ENCODE peak calls at places on chromosomes 4 and X, in ten cellular contexts. One of them, this sample, is unnamed.

GRCh38 chr4:105305019-105305836 is 158.6 kb downstream of the TET2 start:
- DNase-seq in A549: no peak
- DNase-seq in pancreas: no peak
- DNase-seq in heart right ventricle: no peak
- DNase-seq in coronary artery: no peak
- DNase-seq in fibroblast of lung: no peak
- DNase-seq in IMR-90: no peak
- DNase-seq in spleen: no peak
- DNase-seq in mesenchymal stem cell: no peak
- DNase-seq in Karpas-422: no peak
- DNase-seq in this sample: no peak

GRCh38 chr4:73068496-73069337 is 799 bp downstream of the COX18 start:
- DNase-seq in fibroblast of lung: peak
- DNase-seq in heart right ventricle: no peak
- DNase-seq in pancreas: peak
- DNase-seq in A549: peak
- DNase-seq in IMR-90: peak
- DNase-seq in mesenchymal stem cell: peak
- DNase-seq in Karpas-422: peak
- DNase-seq in coronary artery: no peak
- DNase-seq in spleen: no peak
- DNase-seq in this sample: no peak

GRCh38 chr4:38117614-38118013 is 157.4 kb downstream of the PTTG2 start:
- DNase-seq in coronary artery: no peak
- DNase-seq in pancreas: no peak
- DNase-seq in heart right ventricle: no peak
- DNase-seq in mesenchymal stem cell: no peak
- DNase-seq in Karpas-422: no peak
- DNase-seq in A549: no peak
- DNase-seq in fibroblast of lung: no peak
- DNase-seq in spleen: no peak
- DNase-seq in IMR-90: no peak
- DNase-seq in this sample: no peak

GRCh38 chr4:56424176-56424575 is 11.2 kb downstream of the PPAT start:
- DNase-seq in heart right ventricle: no peak
- DNase-seq in coronary artery: no peak
- DNase-seq in spleen: no peak
- DNase-seq in pancreas: no peak
- DNase-seq in IMR-90: no peak
- DNase-seq in mesenchymal stem cell: no peak
- DNase-seq in fibroblast of lung: no peak
- DNase-seq in Karpas-422: no peak
- DNase-seq in A549: no peak
- DNase-seq in this sample: no peak

GRCh38 chrX:149198980-149199732 is 305.9 kb downstream of the IDS start:
- DNase-seq in coronary artery: no peak
- DNase-seq in pancreas: no peak
- DNase-seq in A549: no peak
- DNase-seq in heart right ventricle: no peak
- DNase-seq in mesenchymal stem cell: no peak
- DNase-seq in fibroblast of lung: no peak
- DNase-seq in spleen: no peak
- DNase-seq in Karpas-422: no peak
- DNase-seq in IMR-90: no peak
- DNase-seq in this sample: no peak

GRCh38 chrX:78029663-78030062 is 60.2 kb upstream of the PGAM4 start:
- DNase-seq in coronary artery: no peak
- DNase-seq in heart right ventricle: peak
- DNase-seq in Karpas-422: peak
- DNase-seq in spleen: no peak
- DNase-seq in pancreas: no peak
- DNase-seq in A549: peak
- DNase-seq in IMR-90: peak
- DNase-seq in fibroblast of lung: peak
- DNase-seq in mesenchymal stem cell: no peak
- DNase-seq in this sample: peak

GRCh38 chrX:83508006-83508405 is at the start of gene POU3F4:
- DNase-seq in fibroblast of lung: peak
- DNase-seq in A549: no peak
- DNase-seq in Karpas-422: no peak
- DNase-seq in coronary artery: no peak
- DNase-seq in spleen: no peak
- DNase-seq in heart right ventricle: no peak
- DNase-seq in mesenchymal stem cell: no peak
- DNase-seq in pancreas: peak
- DNase-seq in IMR-90: no peak
- DNase-seq in this sample: no peak

GRCh38 chr4:175971393-175972179 is 94.1 kb upstream of the WDR17 start:
- DNase-seq in pancreas: no peak
- DNase-seq in spleen: no peak
- DNase-seq in A549: no peak
- DNase-seq in mesenchymal stem cell: no peak
- DNase-seq in IMR-90: no peak
- DNase-seq in fibroblast of lung: peak
- DNase-seq in coronary artery: no peak
- DNase-seq in Karpas-422: no peak
- DNase-seq in heart right ventricle: no peak
- DNase-seq in this sample: no peak

GRCh38 chr4:5710962-5711478 is at the start of gene EVC:
- DNase-seq in IMR-90: peak
- DNase-seq in A549: peak
- DNase-seq in coronary artery: peak
- DNase-seq in pancreas: peak
- DNase-seq in fibroblast of lung: peak
- DNase-seq in heart right ventricle: peak
- DNase-seq in mesenchymal stem cell: peak
- DNase-seq in spleen: no peak
- DNase-seq in Karpas-422: no peak
- DNase-seq in this sample: peak

GRCh38 chr4:123443401-123444297 is 47.1 kb downstream of the SPRY1 start:
- DNase-seq in spleen: no peak
- DNase-seq in coronary artery: no peak
- DNase-seq in A549: no peak
- DNase-seq in pancreas: peak
- DNase-seq in Karpas-422: no peak
- DNase-seq in heart right ventricle: no peak
- DNase-seq in IMR-90: peak
- DNase-seq in mesenchymal stem cell: peak
- DNase-seq in fibroblast of lung: peak
- DNase-seq in this sample: no peak

GRCh38 chrX:68684291-68684918 is 36.9 kb downstream of the STARD8 start:
- DNase-seq in heart right ventricle: peak
- DNase-seq in A549: no peak
- DNase-seq in IMR-90: no peak
- DNase-seq in coronary artery: no peak
- DNase-seq in fibroblast of lung: no peak
- DNase-seq in Karpas-422: no peak
- DNase-seq in pancreas: peak
- DNase-seq in spleen: peak
- DNase-seq in mesenchymal stem cell: peak
- DNase-seq in this sample: peak

GRCh38 chr4:4876945-4877661 is 17.6 kb downstream of the MSX1 start:
- DNase-seq in spleen: no peak
- DNase-seq in coronary artery: no peak
- DNase-seq in heart right ventricle: no peak
- DNase-seq in mesenchymal stem cell: no peak
- DNase-seq in pancreas: no peak
- DNase-seq in A549: no peak
- DNase-seq in IMR-90: no peak
- DNase-seq in Karpas-422: no peak
- DNase-seq in fibroblast of lung: no peak
- DNase-seq in this sample: no peak

GRCh38 chrX:38717871-38718270 is 83.4 kb upstream of the MID1IP1 start:
- DNase-seq in fibroblast of lung: peak
- DNase-seq in Karpas-422: peak
- DNase-seq in pancreas: no peak
- DNase-seq in mesenchymal stem cell: peak
- DNase-seq in IMR-90: peak
- DNase-seq in A549: peak
- DNase-seq in coronary artery: no peak
- DNase-seq in spleen: no peak
- DNase-seq in heart right ventricle: no peak
- DNase-seq in this sample: no peak

GRCh38 chrX:46574941-46575381 is 1.4 kb downstream of the CHST7 start:
- DNase-seq in IMR-90: no peak
- DNase-seq in pancreas: no peak
- DNase-seq in heart right ventricle: no peak
- DNase-seq in A549: no peak
- DNase-seq in fibroblast of lung: peak
- DNase-seq in spleen: peak
- DNase-seq in Karpas-422: no peak
- DNase-seq in mesenchymal stem cell: no peak
- DNase-seq in coronary artery: no peak
- DNase-seq in this sample: peak

GRCh38 chrX:46573896-46574336 is 351 bp downstream of the CHST7 start:
- DNase-seq in fibroblast of lung: peak
- DNase-seq in pancreas: peak
- DNase-seq in Karpas-422: peak
- DNase-seq in IMR-90: peak
- DNase-seq in spleen: peak
- DNase-seq in heart right ventricle: peak
- DNase-seq in mesenchymal stem cell: peak
- DNase-seq in coronary artery: peak
- DNase-seq in A549: peak
- DNase-seq in this sample: peak

GRCh38 chrX:46572295-46572936 is 1.1 kb upstream of the CHST7 start:
- DNase-seq in Karpas-422: peak
- DNase-seq in IMR-90: no peak
- DNase-seq in pancreas: no peak
- DNase-seq in heart right ventricle: no peak
- DNase-seq in coronary artery: no peak
- DNase-seq in spleen: no peak
- DNase-seq in mesenchymal stem cell: no peak
- DNase-seq in fibroblast of lung: no peak
- DNase-seq in A549: no peak
- DNase-seq in this sample: no peak

GRCh38 chrX:46574337-46574940 is 874 bp downstream of the CHST7 start:
- DNase-seq in fibroblast of lung: peak
- DNase-seq in Karpas-422: no peak
- DNase-seq in A549: peak
- DNase-seq in IMR-90: no peak
- DNase-seq in pancreas: no peak
- DNase-seq in coronary artery: peak
- DNase-seq in spleen: no peak
- DNase-seq in heart right ventricle: no peak
- DNase-seq in mesenchymal stem cell: peak
- DNase-seq in this sample: no peak

GRCh38 chrX:46573331-46573895 is at the start of gene CHST7:
- DNase-seq in heart right ventricle: peak
- DNase-seq in IMR-90: peak
- DNase-seq in A549: peak
- DNase-seq in spleen: peak
- DNase-seq in fibroblast of lung: peak
- DNase-seq in pancreas: peak
- DNase-seq in coronary artery: peak
- DNase-seq in mesenchymal stem cell: peak
- DNase-seq in Karpas-422: peak
- DNase-seq in this sample: peak
- H3K27ac ChIP-seq in heart right ventricle: peak
- H3K27ac ChIP-seq in IMR-90: peak
- H3K27ac ChIP-seq in A549: peak
- H3K27ac ChIP-seq in spleen: peak
- H3K27ac ChIP-seq in fibroblast of lung: peak
- H3K27ac ChIP-seq in pancreas: no peak
- H3K27ac ChIP-seq in coronary artery: peak
- H3K27ac ChIP-seq in mesenchymal stem cell: peak
- H3K27ac ChIP-seq in Karpas-422: peak
- H3K27ac ChIP-seq in this sample: peak

DNA sequence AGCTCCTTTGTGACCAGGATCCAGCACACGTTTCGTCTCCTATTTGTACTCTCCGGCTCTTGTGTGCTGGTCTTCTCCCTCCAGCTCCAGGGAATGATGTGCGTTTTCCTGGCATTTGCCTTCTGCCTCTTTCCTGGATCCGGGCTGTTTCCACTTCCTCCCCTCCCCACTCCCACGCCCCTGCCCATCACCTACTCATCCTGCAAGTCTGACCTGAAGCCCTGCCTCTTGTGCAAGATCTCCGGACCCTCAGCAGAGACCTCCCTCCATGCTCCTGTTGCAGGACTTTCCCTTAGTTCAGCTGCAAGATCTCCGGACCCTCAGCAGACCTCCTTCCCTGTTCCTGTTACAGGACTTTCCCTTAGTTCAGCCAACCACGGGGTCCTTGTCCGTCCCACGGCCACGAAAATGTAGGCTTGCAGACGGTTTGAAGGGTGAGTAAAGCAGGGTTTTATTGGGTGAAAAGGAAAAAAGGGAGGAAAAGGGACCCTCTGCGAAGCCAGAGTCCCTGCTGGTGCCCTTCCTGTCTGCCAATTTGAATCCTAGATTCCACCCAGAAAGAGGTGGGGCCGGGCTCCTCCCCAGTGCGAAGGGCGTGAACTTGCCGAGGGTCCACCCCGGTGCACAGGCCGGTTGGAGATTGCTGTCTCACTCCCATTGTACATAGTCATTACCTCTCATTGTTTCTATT is 74.4 kb upstream of the IRF2 start:
- DNase-seq in spleen: no peak
- DNase-seq in IMR-90: no peak
- DNase-seq in coronary artery: no peak
- DNase-seq in Karpas-422: no peak
- DNase-seq in heart right ventricle: no peak
- DNase-seq in mesenchymal stem cell: no peak
- DNase-seq in fibroblast of lung: no peak
- DNase-seq in pancreas: no peak
- DNase-seq in A549: no peak
- DNase-seq in this sample: no peak
- H3K27ac ChIP-seq in spleen: no peak
- H3K27ac ChIP-seq in IMR-90: no peak
- H3K27ac ChIP-seq in coronary artery: no peak
- H3K27ac ChIP-seq in Karpas-422: no peak
- H3K27ac ChIP-seq in heart right ventricle: no peak
- H3K27ac ChIP-seq in mesenchymal stem cell: no peak
- H3K27ac ChIP-seq in fibroblast of lung: no peak
- H3K27ac ChIP-seq in pancreas: no peak
- H3K27ac ChIP-seq in A549: no peak
- H3K27ac ChIP-seq in this sample: no peak

GRCh38 chrX:79107891-79108718 is 36.4 kb upstream of the GPR174 start:
- DNase-seq in A549: no peak
- DNase-seq in mesenchymal stem cell: no peak
- DNase-seq in coronary artery: no peak
- DNase-seq in spleen: no peak
- DNase-seq in IMR-90: no peak
- DNase-seq in heart right ventricle: no peak
- DNase-seq in Karpas-422: no peak
- DNase-seq in fibroblast of lung: no peak
- DNase-seq in pancreas: no peak
- DNase-seq in this sample: no peak
- H3K27ac ChIP-seq in A549: no peak
- H3K27ac ChIP-seq in mesenchymal stem cell: no peak
- H3K27ac ChIP-seq in coronary artery: no peak
- H3K27ac ChIP-seq in spleen: peak
- H3K27ac ChIP-seq in IMR-90: no peak
- H3K27ac ChIP-seq in heart right ventricle: no peak
- H3K27ac ChIP-seq in Karpas-422: no peak
- H3K27ac ChIP-seq in fibroblast of lung: no peak
- H3K27ac ChIP-seq in pancreas: no peak
- H3K27ac ChIP-seq in this sample: no peak

DNA sequence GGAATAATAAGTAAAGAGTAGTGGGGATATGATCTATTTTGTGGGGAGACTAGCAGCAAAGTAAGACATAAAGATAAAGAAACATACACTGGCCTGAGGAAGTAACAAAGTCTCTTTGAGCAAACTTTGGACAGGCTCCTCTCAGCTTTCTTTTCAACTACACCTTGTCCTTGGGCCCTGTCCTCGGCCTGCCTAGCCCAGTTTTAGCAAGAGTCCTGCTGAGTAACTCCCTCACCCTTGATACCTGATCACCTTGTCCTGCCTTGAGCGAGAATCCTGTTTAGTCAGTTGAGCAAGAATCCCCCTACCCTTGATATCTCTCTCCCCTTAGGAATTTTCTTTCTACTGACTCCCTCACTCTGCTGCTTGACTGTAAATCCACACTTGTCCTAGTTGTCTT is 11.5 kb downstream of the HNRNPH2 start:
- DNase-seq in heart right ventricle: no peak
- DNase-seq in fibroblast of lung: no peak
- DNase-seq in Karpas-422: peak
- DNase-seq in coronary artery: no peak
- DNase-seq in IMR-90: no peak
- DNase-seq in pancreas: no peak
- DNase-seq in spleen: no peak
- DNase-seq in A549: no peak
- DNase-seq in mesenchymal stem cell: no peak
- DNase-seq in this sample: no peak
- H3K27ac ChIP-seq in heart right ventricle: no peak
- H3K27ac ChIP-seq in fibroblast of lung: no peak
- H3K27ac ChIP-seq in Karpas-422: no peak
- H3K27ac ChIP-seq in coronary artery: no peak
- H3K27ac ChIP-seq in IMR-90: no peak
- H3K27ac ChIP-seq in pancreas: no peak
- H3K27ac ChIP-seq in spleen: peak
- H3K27ac ChIP-seq in A549: no peak
- H3K27ac ChIP-seq in mesenchymal stem cell: no peak
- H3K27ac ChIP-seq in this sample: no peak